ENCODE peak calls at places on chromosomes 1 and 21, in four cellular contexts. One of them, this sample, is unnamed.

GRCh38 chr1:65539272-65540131 is 119.0 kb downstream of the LEPR start:
- DNase-seq in mesothelial cell of epicardium: no peak
- DNase-seq in stimulated activated CD4-positive, alpha-beta T cell treated with anti-CD3 and anti-CD28 coated beads, Interleukin-4, amount 100 ng/mL, for 24 hours: no peak
- DNase-seq in tibial nerve: no peak
- DNase-seq in this sample: no peak

GRCh38 chr1:7278827-7279752 is 492.0 kb upstream of the VAMP3 start:
- DNase-seq in mesothelial cell of epicardium: no peak
- DNase-seq in stimulated activated CD4-positive, alpha-beta T cell treated with anti-CD3 and anti-CD28 coated beads, Interleukin-4, amount 100 ng/mL, for 24 hours: no peak
- DNase-seq in tibial nerve: no peak
- DNase-seq in this sample: no peak

GRCh38 chr21:23531444-23531843 is 2075.8 kb downstream of the MRPL39 start:
- DNase-seq in mesothelial cell of epicardium: no peak
- DNase-seq in stimulated activated CD4-positive, alpha-beta T cell treated with anti-CD3 and anti-CD28 coated beads, Interleukin-4, amount 100 ng/mL, for 24 hours: no peak
- DNase-seq in tibial nerve: no peak
- DNase-seq in this sample: no peak

GRCh38 chr1:154556422-154556821 is 2.0 kb downstream of the UBE2Q1 start:
- DNase-seq in mesothelial cell of epicardium: no peak
- DNase-seq in stimulated activated CD4-positive, alpha-beta T cell treated with anti-CD3 and anti-CD28 coated beads, Interleukin-4, amount 100 ng/mL, for 24 hours: no peak
- DNase-seq in tibial nerve: no peak
- DNase-seq in this sample: no peak

GRCh38 chr1:159199901-159200300 is 4.8 kb upstream of the ACKR1 start:
- DNase-seq in mesothelial cell of epicardium: no peak
- DNase-seq in stimulated activated CD4-positive, alpha-beta T cell treated with anti-CD3 and anti-CD28 coated beads, Interleukin-4, amount 100 ng/mL, for 24 hours: no peak
- DNase-seq in tibial nerve: no peak
- DNase-seq in this sample: no peak

GRCh38 chr21:21860888-21861287 is 862.7 kb downstream of the NCAM2 start:
- DNase-seq in mesothelial cell of epicardium: no peak
- DNase-seq in stimulated activated CD4-positive, alpha-beta T cell treated with anti-CD3 and anti-CD28 coated beads, Interleukin-4, amount 100 ng/mL, for 24 hours: no peak
- DNase-seq in tibial nerve: no peak
- DNase-seq in this sample: no peak

GRCh38 chr21:29656504-29657227 is 283.1 kb downstream of the GRIK1 start:
- DNase-seq in mesothelial cell of epicardium: no peak
- DNase-seq in stimulated activated CD4-positive, alpha-beta T cell treated with anti-CD3 and anti-CD28 coated beads, Interleukin-4, amount 100 ng/mL, for 24 hours: peak; percentile 4
- DNase-seq in tibial nerve: no peak
- DNase-seq in this sample: peak; percentile 60

GRCh38 chr1:112714313-112715263 is 544 bp downstream of the PPM1J start:
- DNase-seq in mesothelial cell of epicardium: no peak
- DNase-seq in stimulated activated CD4-positive, alpha-beta T cell treated with anti-CD3 and anti-CD28 coated beads, Interleukin-4, amount 100 ng/mL, for 24 hours: no peak
- DNase-seq in tibial nerve: no peak
- DNase-seq in this sample: no peak

GRCh38 chr1:201025571-201026002 is 2.1 kb upstream of the KIF21B start:
- DNase-seq in mesothelial cell of epicardium: no peak
- DNase-seq in stimulated activated CD4-positive, alpha-beta T cell treated with anti-CD3 and anti-CD28 coated beads, Interleukin-4, amount 100 ng/mL, for 24 hours: no peak
- DNase-seq in tibial nerve: no peak
- DNase-seq in this sample: no peak

GRCh38 chr1:244970236-244970652 is 105.9 kb upstream of the HNRNPU start:
- DNase-seq in mesothelial cell of epicardium: no peak
- DNase-seq in stimulated activated CD4-positive, alpha-beta T cell treated with anti-CD3 and anti-CD28 coated beads, Interleukin-4, amount 100 ng/mL, for 24 hours: peak; percentile 71
- DNase-seq in tibial nerve: peak; percentile 55
- DNase-seq in this sample: peak; percentile 38

GRCh38 chr1:85571181-85571540 is 9.4 kb upstream of the CCN1 start:
- DNase-seq in mesothelial cell of epicardium: no peak
- DNase-seq in stimulated activated CD4-positive, alpha-beta T cell treated with anti-CD3 and anti-CD28 coated beads, Interleukin-4, amount 100 ng/mL, for 24 hours: no peak
- DNase-seq in tibial nerve: no peak
- DNase-seq in this sample: no peak

GRCh38 chr1:39896909-39897685 is 4.6 kb downstream of the MYCL start:
- DNase-seq in mesothelial cell of epicardium: no peak
- DNase-seq in stimulated activated CD4-positive, alpha-beta T cell treated with anti-CD3 and anti-CD28 coated beads, Interleukin-4, amount 100 ng/mL, for 24 hours: no peak
- DNase-seq in tibial nerve: no peak
- DNase-seq in this sample: no peak

GRCh38 chr21:42148097-42148496 is 70.8 kb upstream of the ABCG1 start:
- DNase-seq in mesothelial cell of epicardium: no peak
- DNase-seq in stimulated activated CD4-positive, alpha-beta T cell treated with anti-CD3 and anti-CD28 coated beads, Interleukin-4, amount 100 ng/mL, for 24 hours: no peak
- DNase-seq in tibial nerve: no peak
- DNase-seq in this sample: no peak

GRCh38 chr1:22789356-22789994 is 78.8 kb downstream of the EPHB2 start:
- DNase-seq in mesothelial cell of epicardium: no peak
- DNase-seq in stimulated activated CD4-positive, alpha-beta T cell treated with anti-CD3 and anti-CD28 coated beads, Interleukin-4, amount 100 ng/mL, for 24 hours: no peak
- DNase-seq in tibial nerve: no peak
- DNase-seq in this sample: no peak

GRCh38 chr1:165114022-165114888 is 242.3 kb downstream of the LMX1A start:
- DNase-seq in mesothelial cell of epicardium: no peak
- DNase-seq in stimulated activated CD4-positive, alpha-beta T cell treated with anti-CD3 and anti-CD28 coated beads, Interleukin-4, amount 100 ng/mL, for 24 hours: no peak
- DNase-seq in tibial nerve: peak; percentile 71
- DNase-seq in this sample: no peak

GRCh38 chr1:183287191-183287675 is 101.2 kb downstream of the LAMC2 start:
- DNase-seq in mesothelial cell of epicardium: no peak
- DNase-seq in stimulated activated CD4-positive, alpha-beta T cell treated with anti-CD3 and anti-CD28 coated beads, Interleukin-4, amount 100 ng/mL, for 24 hours: no peak
- DNase-seq in tibial nerve: no peak
- DNase-seq in this sample: no peak

GRCh38 chr1:149962039-149962647 is 25.5 kb upstream of the MTMR11 start:
- DNase-seq in mesothelial cell of epicardium: no peak
- DNase-seq in stimulated activated CD4-positive, alpha-beta T cell treated with anti-CD3 and anti-CD28 coated beads, Interleukin-4, amount 100 ng/mL, for 24 hours: peak; percentile 53
- DNase-seq in tibial nerve: peak; percentile 79
- DNase-seq in this sample: peak; percentile 40

GRCh38 chr1:82836246-82836645 is 1035.5 kb downstream of the ADGRL2 start:
- DNase-seq in mesothelial cell of epicardium: no peak
- DNase-seq in stimulated activated CD4-positive, alpha-beta T cell treated with anti-CD3 and anti-CD28 coated beads, Interleukin-4, amount 100 ng/mL, for 24 hours: no peak
- DNase-seq in tibial nerve: no peak
- DNase-seq in this sample: no peak

GRCh38 chr1:225544924-225545323 is 108.0 kb downstream of the ENAH start:
- DNase-seq in mesothelial cell of epicardium: no peak
- DNase-seq in stimulated activated CD4-positive, alpha-beta T cell treated with anti-CD3 and anti-CD28 coated beads, Interleukin-4, amount 100 ng/mL, for 24 hours: no peak
- DNase-seq in tibial nerve: no peak
- DNase-seq in this sample: no peak

GRCh38 chr1:41240806-41241747 is 1.0 kb downstream of the SCMH1 start:
- DNase-seq in mesothelial cell of epicardium: peak; percentile 30
- DNase-seq in stimulated activated CD4-positive, alpha-beta T cell treated with anti-CD3 and anti-CD28 coated beads, Interleukin-4, amount 100 ng/mL, for 24 hours: peak; percentile 36
- DNase-seq in tibial nerve: peak; percentile 19
- DNase-seq in this sample: no peak

GRCh38 chr1:178465011-178465410 is 31.8 kb downstream of the CLEC20A start:
- DNase-seq in mesothelial cell of epicardium: no peak
- DNase-seq in stimulated activated CD4-positive, alpha-beta T cell treated with anti-CD3 and anti-CD28 coated beads, Interleukin-4, amount 100 ng/mL, for 24 hours: no peak
- DNase-seq in tibial nerve: no peak
- DNase-seq in this sample: no peak

GRCh38 chr1:156476501-156477298 is 23.9 kb downstream of the MEF2D start:
- DNase-seq in mesothelial cell of epicardium: no peak
- DNase-seq in stimulated activated CD4-positive, alpha-beta T cell treated with anti-CD3 and anti-CD28 coated beads, Interleukin-4, amount 100 ng/mL, for 24 hours: no peak
- DNase-seq in tibial nerve: no peak
- DNase-seq in this sample: no peak

This sample was measured in SIG-M5.